ENCODE peak calls at places on chromosomes 4 and X, in nine cellular contexts. One of them, this sample, is unnamed.

GRCh38 chr4:17721496-17722360 is 59.7 kb downstream of the FAM184B start:
- DNase-seq in posterior cingulate gyrus: no peak
- DNase-seq in activated naive CD4-positive, alpha-beta T cell: no peak
- DNase-seq in hepatic stellate cell: peak
- DNase-seq in astrocyte of the spinal cord: peak
- DNase-seq in kidney tubule cell: no peak
- DNase-seq in lung microvascular endothelial cell: no peak
- DNase-seq in HS-27A: no peak
- DNase-seq in Right ventricle myocardium superior: no peak
- DNase-seq in this sample: no peak

GRCh38 chr4:101259876-101260275 is 87.5 kb downstream of the PPP3CA start:
- DNase-seq in posterior cingulate gyrus: no peak
- DNase-seq in activated naive CD4-positive, alpha-beta T cell: no peak
- DNase-seq in hepatic stellate cell: no peak
- DNase-seq in astrocyte of the spinal cord: peak
- DNase-seq in kidney tubule cell: no peak
- DNase-seq in lung microvascular endothelial cell: peak
- DNase-seq in HS-27A: no peak
- DNase-seq in Right ventricle myocardium superior: no peak
- DNase-seq in this sample: no peak

GRCh38 chr4:3520796-3521600 is 11.2 kb downstream of the LRPAP1 start:
- DNase-seq in posterior cingulate gyrus: peak
- DNase-seq in activated naive CD4-positive, alpha-beta T cell: no peak
- DNase-seq in hepatic stellate cell: no peak
- DNase-seq in astrocyte of the spinal cord: no peak
- DNase-seq in kidney tubule cell: no peak
- DNase-seq in lung microvascular endothelial cell: no peak
- DNase-seq in HS-27A: no peak
- DNase-seq in Right ventricle myocardium superior: peak
- DNase-seq in this sample: no peak

GRCh38 chrX:34521563-34521962 is 135.5 kb downstream of the TMEM47 start:
- DNase-seq in posterior cingulate gyrus: no peak
- DNase-seq in activated naive CD4-positive, alpha-beta T cell: no peak
- DNase-seq in hepatic stellate cell: peak
- DNase-seq in astrocyte of the spinal cord: peak
- DNase-seq in kidney tubule cell: peak
- DNase-seq in lung microvascular endothelial cell: peak
- DNase-seq in HS-27A: peak
- DNase-seq in Right ventricle myocardium superior: no peak
- DNase-seq in this sample: no peak

GRCh38 chr4:48126621-48127020 is 7.4 kb downstream of the TXK start:
- DNase-seq in posterior cingulate gyrus: no peak
- DNase-seq in activated naive CD4-positive, alpha-beta T cell: no peak
- DNase-seq in hepatic stellate cell: no peak
- DNase-seq in astrocyte of the spinal cord: no peak
- DNase-seq in kidney tubule cell: no peak
- DNase-seq in lung microvascular endothelial cell: no peak
- DNase-seq in HS-27A: no peak
- DNase-seq in Right ventricle myocardium superior: no peak
- DNase-seq in this sample: no peak

GRCh38 chr4:152117501-152117900 is 356.7 kb upstream of the GATB start:
- DNase-seq in posterior cingulate gyrus: no peak
- DNase-seq in activated naive CD4-positive, alpha-beta T cell: no peak
- DNase-seq in hepatic stellate cell: no peak
- DNase-seq in astrocyte of the spinal cord: no peak
- DNase-seq in kidney tubule cell: no peak
- DNase-seq in lung microvascular endothelial cell: no peak
- DNase-seq in HS-27A: no peak
- DNase-seq in Right ventricle myocardium superior: no peak
- DNase-seq in this sample: no peak

GRCh38 chr4:130210871-130211270 is 1114.9 kb downstream of the C4orf33 start:
- DNase-seq in posterior cingulate gyrus: no peak
- DNase-seq in activated naive CD4-positive, alpha-beta T cell: no peak
- DNase-seq in hepatic stellate cell: no peak
- DNase-seq in astrocyte of the spinal cord: peak
- DNase-seq in kidney tubule cell: peak
- DNase-seq in lung microvascular endothelial cell: no peak
- DNase-seq in HS-27A: no peak
- DNase-seq in Right ventricle myocardium superior: no peak
- DNase-seq in this sample: no peak

GRCh38 chr4:189121336-189121735 is 819.3 kb upstream of the FRG1 start:
- DNase-seq in posterior cingulate gyrus: no peak
- DNase-seq in activated naive CD4-positive, alpha-beta T cell: no peak
- DNase-seq in hepatic stellate cell: no peak
- DNase-seq in astrocyte of the spinal cord: no peak
- DNase-seq in kidney tubule cell: no peak
- DNase-seq in lung microvascular endothelial cell: peak
- DNase-seq in HS-27A: no peak
- DNase-seq in Right ventricle myocardium superior: no peak
- DNase-seq in this sample: no peak

GRCh38 chrX:115330498-115331138 is 41.1 kb downstream of the LUZP4 start:
- DNase-seq in posterior cingulate gyrus: no peak
- DNase-seq in activated naive CD4-positive, alpha-beta T cell: no peak
- DNase-seq in hepatic stellate cell: peak
- DNase-seq in astrocyte of the spinal cord: peak
- DNase-seq in kidney tubule cell: peak
- DNase-seq in lung microvascular endothelial cell: peak
- DNase-seq in HS-27A: peak
- DNase-seq in Right ventricle myocardium superior: no peak
- DNase-seq in this sample: no peak

GRCh38 chr4:87038837-87039715 is 104.3 kb downstream of the AFF1 start:
- DNase-seq in posterior cingulate gyrus: peak
- DNase-seq in activated naive CD4-positive, alpha-beta T cell: no peak
- DNase-seq in hepatic stellate cell: peak
- DNase-seq in astrocyte of the spinal cord: peak
- DNase-seq in kidney tubule cell: peak
- DNase-seq in lung microvascular endothelial cell: peak
- DNase-seq in HS-27A: peak
- DNase-seq in Right ventricle myocardium superior: peak
- DNase-seq in this sample: no peak

GRCh38 chr4:158002203-158002602 is 170.6 kb downstream of the GASK1B start:
- DNase-seq in posterior cingulate gyrus: no peak
- DNase-seq in activated naive CD4-positive, alpha-beta T cell: no peak
- DNase-seq in hepatic stellate cell: no peak
- DNase-seq in astrocyte of the spinal cord: no peak
- DNase-seq in kidney tubule cell: no peak
- DNase-seq in lung microvascular endothelial cell: no peak
- DNase-seq in HS-27A: no peak
- DNase-seq in Right ventricle myocardium superior: no peak
- DNase-seq in this sample: no peak

GRCh38 chr4:53929955-53930798 is 134.2 kb downstream of the CHIC2 start:
- DNase-seq in posterior cingulate gyrus: no peak
- DNase-seq in activated naive CD4-positive, alpha-beta T cell: peak
- DNase-seq in hepatic stellate cell: peak
- DNase-seq in astrocyte of the spinal cord: peak
- DNase-seq in kidney tubule cell: peak
- DNase-seq in lung microvascular endothelial cell: peak
- DNase-seq in HS-27A: peak
- DNase-seq in Right ventricle myocardium superior: peak
- DNase-seq in this sample: peak

GRCh38 chrX:137926090-137926489 is 360.2 kb downstream of the ZIC3 start:
- DNase-seq in posterior cingulate gyrus: no peak
- DNase-seq in activated naive CD4-positive, alpha-beta T cell: no peak
- DNase-seq in hepatic stellate cell: no peak
- DNase-seq in astrocyte of the spinal cord: peak
- DNase-seq in kidney tubule cell: peak
- DNase-seq in lung microvascular endothelial cell: no peak
- DNase-seq in HS-27A: no peak
- DNase-seq in Right ventricle myocardium superior: no peak
- DNase-seq in this sample: no peak

GRCh38 chr4:83644677-83645639 is 109.0 kb downstream of the GPAT3 start:
- DNase-seq in posterior cingulate gyrus: no peak
- DNase-seq in activated naive CD4-positive, alpha-beta T cell: no peak
- DNase-seq in hepatic stellate cell: peak
- DNase-seq in astrocyte of the spinal cord: peak
- DNase-seq in kidney tubule cell: peak
- DNase-seq in lung microvascular endothelial cell: peak
- DNase-seq in HS-27A: peak
- DNase-seq in Right ventricle myocardium superior: no peak
- DNase-seq in this sample: no peak

GRCh38 chrX:72360326-72360725 is 54.6 kb upstream of the CITED1 start:
- DNase-seq in posterior cingulate gyrus: no peak
- DNase-seq in activated naive CD4-positive, alpha-beta T cell: no peak
- DNase-seq in hepatic stellate cell: no peak
- DNase-seq in astrocyte of the spinal cord: no peak
- DNase-seq in kidney tubule cell: no peak
- DNase-seq in lung microvascular endothelial cell: no peak
- DNase-seq in HS-27A: no peak
- DNase-seq in Right ventricle myocardium superior: no peak
- DNase-seq in this sample: no peak

GRCh38 chr4:5988086-5988845 is 30.0 kb downstream of the C4orf50 start:
- DNase-seq in posterior cingulate gyrus: peak
- DNase-seq in activated naive CD4-positive, alpha-beta T cell: no peak
- DNase-seq in hepatic stellate cell: no peak
- DNase-seq in astrocyte of the spinal cord: no peak
- DNase-seq in kidney tubule cell: no peak
- DNase-seq in lung microvascular endothelial cell: no peak
- DNase-seq in HS-27A: no peak
- DNase-seq in Right ventricle myocardium superior: no peak
- DNase-seq in this sample: no peak

GRCh38 chrX:30821116-30821515 is 67.9 kb downstream of the TAB3 start:
- DNase-seq in posterior cingulate gyrus: no peak
- DNase-seq in activated naive CD4-positive, alpha-beta T cell: no peak
- DNase-seq in hepatic stellate cell: no peak
- DNase-seq in astrocyte of the spinal cord: no peak
- DNase-seq in kidney tubule cell: no peak
- DNase-seq in lung microvascular endothelial cell: no peak
- DNase-seq in HS-27A: no peak
- DNase-seq in Right ventricle myocardium superior: no peak
- DNase-seq in this sample: no peak

GRCh38 chr4:83962492-83962891 is 426.6 kb downstream of the GPAT3 start:
- DNase-seq in posterior cingulate gyrus: no peak
- DNase-seq in activated naive CD4-positive, alpha-beta T cell: no peak
- DNase-seq in hepatic stellate cell: no peak
- DNase-seq in astrocyte of the spinal cord: no peak
- DNase-seq in kidney tubule cell: no peak
- DNase-seq in lung microvascular endothelial cell: no peak
- DNase-seq in HS-27A: no peak
- DNase-seq in Right ventricle myocardium superior: no peak
- DNase-seq in this sample: no peak

GRCh38 chrX:17042046-17042445 is 95.6 kb downstream of the REPS2 start:
- DNase-seq in posterior cingulate gyrus: no peak
- DNase-seq in activated naive CD4-positive, alpha-beta T cell: no peak
- DNase-seq in hepatic stellate cell: no peak
- DNase-seq in astrocyte of the spinal cord: no peak
- DNase-seq in kidney tubule cell: no peak
- DNase-seq in lung microvascular endothelial cell: no peak
- DNase-seq in HS-27A: no peak
- DNase-seq in Right ventricle myocardium superior: no peak
- DNase-seq in this sample: no peak

GRCh38 chr4:183987529-183987946 is 82.4 kb downstream of the STOX2 start:
- DNase-seq in posterior cingulate gyrus: peak
- DNase-seq in activated naive CD4-positive, alpha-beta T cell: no peak
- DNase-seq in hepatic stellate cell: peak
- DNase-seq in astrocyte of the spinal cord: peak
- DNase-seq in kidney tubule cell: peak
- DNase-seq in lung microvascular endothelial cell: no peak
- DNase-seq in HS-27A: no peak
- DNase-seq in Right ventricle myocardium superior: peak
- DNase-seq in this sample: no peak

GRCh38 chr4:76690091-76690905 is 207.6 kb downstream of the SOWAHB start:
- DNase-seq in posterior cingulate gyrus: no peak
- DNase-seq in activated naive CD4-positive, alpha-beta T cell: no peak
- DNase-seq in hepatic stellate cell: peak
- DNase-seq in astrocyte of the spinal cord: peak
- DNase-seq in kidney tubule cell: peak
- DNase-seq in lung microvascular endothelial cell: no peak
- DNase-seq in HS-27A: no peak
- DNase-seq in Right ventricle myocardium superior: no peak
- DNase-seq in this sample: no peak

GRCh38 chrX:47366051-47366722 is 4.2 kb upstream of the ZNF157 start:
- DNase-seq in posterior cingulate gyrus: peak
- DNase-seq in activated naive CD4-positive, alpha-beta T cell: peak
- DNase-seq in hepatic stellate cell: peak
- DNase-seq in astrocyte of the spinal cord: peak
- DNase-seq in kidney tubule cell: peak
- DNase-seq in lung microvascular endothelial cell: peak
- DNase-seq in HS-27A: no peak
- DNase-seq in Right ventricle myocardium superior: peak
- DNase-seq in this sample: no peak

GRCh38 chrX:13985697-13986435 is 43.8 kb downstream of the GEMIN8 start:
- DNase-seq in posterior cingulate gyrus: no peak
- DNase-seq in activated naive CD4-positive, alpha-beta T cell: no peak
- DNase-seq in hepatic stellate cell: no peak
- DNase-seq in astrocyte of the spinal cord: no peak
- DNase-seq in kidney tubule cell: no peak
- DNase-seq in lung microvascular endothelial cell: no peak
- DNase-seq in HS-27A: no peak
- DNase-seq in Right ventricle myocardium superior: no peak
- DNase-seq in this sample: no peak

GRCh38 chr4:2688697-2689096 is 67.4 kb downstream of the TNIP2 start:
- DNase-seq in posterior cingulate gyrus: no peak
- DNase-seq in activated naive CD4-positive, alpha-beta T cell: no peak
- DNase-seq in hepatic stellate cell: no peak
- DNase-seq in astrocyte of the spinal cord: no peak
- DNase-seq in kidney tubule cell: no peak
- DNase-seq in lung microvascular endothelial cell: no peak
- DNase-seq in HS-27A: no peak
- DNase-seq in Right ventricle myocardium superior: no peak
- DNase-seq in this sample: no peak

GRCh38 chr4:2796261-2797187 is 3.6 kb downstream of the SH3BP2 start:
- DNase-seq in posterior cingulate gyrus: peak
- DNase-seq in activated naive CD4-positive, alpha-beta T cell: no peak
- DNase-seq in hepatic stellate cell: no peak
- DNase-seq in astrocyte of the spinal cord: peak
- DNase-seq in kidney tubule cell: peak
- DNase-seq in lung microvascular endothelial cell: peak
- DNase-seq in HS-27A: no peak
- DNase-seq in Right ventricle myocardium superior: peak
- DNase-seq in this sample: no peak

GRCh38 chr4:75344915-75345314 is 169.3 kb downstream of the RCHY1 start:
- DNase-seq in posterior cingulate gyrus: no peak
- DNase-seq in activated naive CD4-positive, alpha-beta T cell: no peak
- DNase-seq in hepatic stellate cell: peak
- DNase-seq in astrocyte of the spinal cord: peak
- DNase-seq in kidney tubule cell: no peak
- DNase-seq in lung microvascular endothelial cell: no peak
- DNase-seq in HS-27A: peak
- DNase-seq in Right ventricle myocardium superior: no peak
- DNase-seq in this sample: no peak

GRCh38 chr4:128823025-128823661 is 13.6 kb downstream of the JADE1 start:
- DNase-seq in posterior cingulate gyrus: no peak
- DNase-seq in activated naive CD4-positive, alpha-beta T cell: no peak
- DNase-seq in hepatic stellate cell: peak
- DNase-seq in astrocyte of the spinal cord: peak
- DNase-seq in kidney tubule cell: peak
- DNase-seq in lung microvascular endothelial cell: no peak
- DNase-seq in HS-27A: peak
- DNase-seq in Right ventricle myocardium superior: no peak
- DNase-seq in this sample: no peak

GRCh38 chrX:7889138-7889537 is 38.1 kb downstream of the PNPLA4 start:
- DNase-seq in posterior cingulate gyrus: no peak
- DNase-seq in activated naive CD4-positive, alpha-beta T cell: no peak
- DNase-seq in hepatic stellate cell: no peak
- DNase-seq in astrocyte of the spinal cord: no peak
- DNase-seq in kidney tubule cell: no peak
- DNase-seq in lung microvascular endothelial cell: no peak
- DNase-seq in HS-27A: no peak
- DNase-seq in Right ventricle myocardium superior: no peak
- DNase-seq in this sample: no peak

This sample was measured in D721Med.